ENCODE peak calls at places on chromosomes 5 and 9, in four cellular contexts. One of them, this sample, is unnamed.

GRCh38 chr9:78626971-78627370 is 330.0 kb downstream of the PSAT1 start:
- DNase-seq in GM23248: no peak
- DNase-seq in kidney tubule cell: no peak
- DNase-seq in GM20000: no peak
- DNase-seq in this sample: peak; percentile 31

GRCh38 chr5:136020383-136021015 is 8.3 kb upstream of the TGFBI start:
- DNase-seq in GM23248: peak; percentile 96
- DNase-seq in GM20000: no peak
- DNase-seq in kidney tubule cell: peak; percentile 97
- DNase-seq in this sample: peak; percentile 94

GRCh38 chr9:684055-684949 is 157.2 kb upstream of the DMRT1 start:
- DNase-seq in GM23248: peak; percentile 75
- DNase-seq in kidney tubule cell: no peak
- DNase-seq in GM20000: no peak
- DNase-seq in this sample: peak; percentile 73

GRCh38 chr9:81499021-81499454 is 190.3 kb downstream of the TLE1 start:
- DNase-seq in GM20000: no peak
- DNase-seq in kidney tubule cell: peak; percentile 18
- DNase-seq in GM23248: peak; percentile 68
- DNase-seq in this sample: peak; percentile 76

GRCh38 chr9:111039203-111039907 is 1.1 kb upstream of the LPAR1 start:
- DNase-seq in GM23248: no peak
- DNase-seq in kidney tubule cell: peak; percentile 81
- DNase-seq in GM20000: peak; percentile 19
- DNase-seq in this sample: no peak

GRCh38 chr5:14577964-14578363 is 3.6 kb upstream of the OTULINL start:
- DNase-seq in kidney tubule cell: no peak
- DNase-seq in GM23248: no peak
- DNase-seq in GM20000: no peak
- DNase-seq in this sample: no peak

GRCh38 chr5:59312223-59312622 is 581.3 kb downstream of the PDE4D start:
- DNase-seq in kidney tubule cell: no peak
- DNase-seq in GM20000: no peak
- DNase-seq in GM23248: no peak
- DNase-seq in this sample: no peak

GRCh38 chr5:17365756-17366155 is 132.3 kb upstream of the TAF11L2 start:
- DNase-seq in GM20000: no peak
- DNase-seq in kidney tubule cell: no peak
- DNase-seq in GM23248: no peak
- DNase-seq in this sample: peak; percentile 28

GRCh38 chr9:130946778-130947617 is 8.0 kb upstream of the FIBCD1 start:
- DNase-seq in GM20000: no peak
- DNase-seq in kidney tubule cell: no peak
- DNase-seq in GM23248: peak; percentile 59
- DNase-seq in this sample: no peak

GRCh38 chr5:125549322-125549871 is 803.0 kb upstream of the ZNF608 start:
- DNase-seq in GM23248: no peak
- DNase-seq in kidney tubule cell: no peak
- DNase-seq in GM20000: no peak
- DNase-seq in this sample: no peak

GRCh38 chr9:126228779-126229444 is 97.7 kb upstream of the MVB12B start:
- DNase-seq in kidney tubule cell: peak; percentile 64
- DNase-seq in GM23248: peak; percentile 84
- DNase-seq in GM20000: peak; percentile 88
- DNase-seq in this sample: peak; percentile 58

GRCh38 chr9:13443380-13444271 is 164.1 kb upstream of the MPDZ start:
- DNase-seq in GM20000: no peak
- DNase-seq in kidney tubule cell: no peak
- DNase-seq in GM23248: peak; percentile 24
- DNase-seq in this sample: no peak

GRCh38 chr5:52007230-52007858 is 624.1 kb downstream of the ISL1 start:
- DNase-seq in GM23248: peak; percentile 63
- DNase-seq in GM20000: peak; percentile 7
- DNase-seq in kidney tubule cell: peak; percentile 41
- DNase-seq in this sample: peak; percentile 40

GRCh38 chr9:2597483-2597882 is 24.1 kb upstream of the VLDLR start:
- DNase-seq in kidney tubule cell: no peak
- DNase-seq in GM20000: no peak
- DNase-seq in GM23248: peak; percentile 52
- DNase-seq in this sample: peak; percentile 12

GRCh38 chr5:87499478-87500410 is 87.0 kb upstream of the CCNH start:
- DNase-seq in GM20000: no peak
- DNase-seq in GM23248: peak; percentile 52
- DNase-seq in kidney tubule cell: no peak
- DNase-seq in this sample: peak; percentile 3

GRCh38 chr9:133118568-133118967 is 2.5 kb downstream of the RALGDS start:
- DNase-seq in GM23248: no peak
- DNase-seq in GM20000: no peak
- DNase-seq in kidney tubule cell: no peak
- DNase-seq in this sample: no peak

GRCh38 chr5:52554297-52554696 is 233.4 kb upstream of the ITGA1 start:
- DNase-seq in GM23248: no peak
- DNase-seq in GM20000: no peak
- DNase-seq in kidney tubule cell: no peak
- DNase-seq in this sample: no peak

GRCh38 chr9:105205787-105206511 is 38.5 kb upstream of the SLC44A1 start:
- DNase-seq in GM20000: no peak
- DNase-seq in GM23248: peak; percentile 94
- DNase-seq in kidney tubule cell: no peak
- DNase-seq in this sample: peak; percentile 97

GRCh38 chr9:33202552-33203300 is 35.6 kb upstream of the B4GALT1 start:
- DNase-seq in kidney tubule cell: no peak
- DNase-seq in GM20000: peak; percentile 74
- DNase-seq in GM23248: peak; percentile 47
- DNase-seq in this sample: peak; percentile 91

GRCh38 chr9:38682713-38683112 is 37.2 kb downstream of the FAM240B start:
- DNase-seq in kidney tubule cell: peak; percentile 93
- DNase-seq in GM20000: no peak
- DNase-seq in GM23248: peak; percentile 64
- DNase-seq in this sample: peak; percentile 62

GRCh38 chr5:141883184-141883947 is 5.2 kb upstream of the PCDH1 start:
- DNase-seq in GM23248: peak; percentile 63
- DNase-seq in GM20000: no peak
- DNase-seq in kidney tubule cell: peak; percentile 15
- DNase-seq in this sample: peak; percentile 11

GRCh38 chr5:91077623-91078022 is 305.5 kb downstream of the ARRDC3 start:
- DNase-seq in GM23248: peak; percentile 29
- DNase-seq in GM20000: no peak
- DNase-seq in kidney tubule cell: peak; percentile 68
- DNase-seq in this sample: no peak

GRCh38 chr9:98010450-98010849 is 27.3 kb downstream of the ANP32B start:
- DNase-seq in GM23248: peak; percentile 69
- DNase-seq in GM20000: peak; percentile 41
- DNase-seq in kidney tubule cell: peak; percentile 99
- DNase-seq in this sample: no peak

GRCh38 chr5:102955463-102955862 is 164.5 kb downstream of the GIN1 start:
- DNase-seq in kidney tubule cell: no peak
- DNase-seq in GM23248: no peak
- DNase-seq in GM20000: no peak
- DNase-seq in this sample: peak; percentile 8

GRCh38 chr5:60102961-60103683 is 209.6 kb upstream of the PDE4D start:
- DNase-seq in GM23248: peak; percentile 31
- DNase-seq in kidney tubule cell: peak; percentile 42
- DNase-seq in GM20000: no peak
- DNase-seq in this sample: peak; percentile 26

GRCh38 chr5:112116372-112116771 is 302.7 kb downstream of the EPB41L4A start:
- DNase-seq in GM23248: no peak
- DNase-seq in GM20000: no peak
- DNase-seq in kidney tubule cell: no peak
- DNase-seq in this sample: no peak

GRCh38 chr5:168651654-168652053 is 72.5 kb upstream of the PANK3 start:
- DNase-seq in GM20000: no peak
- DNase-seq in GM23248: peak; percentile 84
- DNase-seq in kidney tubule cell: peak; percentile 92
- DNase-seq in this sample: peak; percentile 92

GRCh38 chr5:23507278-23507685 is at the start of gene PRDM9:
- DNase-seq in kidney tubule cell: peak; percentile 76
- DNase-seq in GM20000: peak; percentile 10
- DNase-seq in GM23248: peak; percentile 37
- DNase-seq in this sample: no peak

GRCh38 chr5:122175852-122176251 is 46.5 kb downstream of the ZNF474 start:
- DNase-seq in GM23248: peak; percentile 42
- DNase-seq in GM20000: no peak
- DNase-seq in kidney tubule cell: no peak
- DNase-seq in this sample: no peak

GRCh38 chr5:108418172-108418571 is 36.3 kb upstream of the FBXL17 start:
- DNase-seq in GM23248: peak; percentile 22
- DNase-seq in kidney tubule cell: no peak
- DNase-seq in GM20000: no peak
- DNase-seq in this sample: peak; percentile 20

GRCh38 chr5:56457887-56458451 is 224.8 kb upstream of the ANKRD55 start:
- DNase-seq in kidney tubule cell: no peak
- DNase-seq in GM23248: peak; percentile 84
- DNase-seq in GM20000: no peak
- DNase-seq in this sample: peak; percentile 70

This sample was measured in AG10803.